ENCODE peak calls at places on chromosomes 16 and 17, in five cellular contexts. D is osteocyte; E is CD4-positive, alpha-beta T cell; W is kidney; S is KG1. P is an unnamed sample.

GRCh38 chr17:205817-206216 is 24.4 kb upstream of the DOC2B start:
- DNase-seq in D (no peak), S (no peak), W (peak), E (no peak), P (peak)

GRCh38 chr16:80347900-80348299 is 192.9 kb upstream of the DYNLRB2 start:
- DNase-seq in W (peak), S (no peak), E (no peak), D (peak), P (no peak)

GRCh38 chr17:67044016-67044772 is at the start of gene CACNG1:
- DNase-seq in W (peak), D (no peak), S (no peak), E (no peak), P (no peak)

GRCh38 chr16:28834349-28834748 is 11.6 kb downstream of the ATXN2L start:
- DNase-seq in D (no peak), W (no peak), E (no peak), S (no peak), P (no peak)

GRCh38 chr16:11796227-11797165 is 562 bp downstream of the ZC3H7A start:
- DNase-seq in D (peak), E (peak), S (no peak), W (peak), P (peak)

GRCh38 chr16:27430923-27431484 is 29.0 kb downstream of the IL21R start:
- DNase-seq in E (peak), W (no peak), S (peak), D (peak), P (peak)

GRCh38 chr17:31427684-31428083 is 36.2 kb downstream of the RAB11FIP4 start:
- DNase-seq in W (peak), E (no peak), S (no peak), D (no peak), P (peak)

GRCh38 chr17:64741924-64742670 is 80.0 kb upstream of the SMURF2 start:
- DNase-seq in S (no peak), D (no peak), W (no peak), E (no peak), P (no peak)

GRCh38 chr16:87309912-87310485 is 7.2 kb downstream of the C16orf95 start:
- DNase-seq in W (no peak), E (no peak), D (no peak), S (no peak), P (peak)

GRCh38 chr16:84665359-84665758 is 17.0 kb downstream of the KLHL36 start:
- DNase-seq in D (no peak), W (no peak), E (no peak), S (no peak), P (peak)

GRCh38 chr16:46555981-46556380 is 65.2 kb downstream of the SHCBP1 start:
- DNase-seq in D (no peak), W (no peak), E (no peak), S (no peak), P (no peak)

GRCh38 chr17:19996502-19996901 is 12.7 kb upstream of the SPECC1 start:
- DNase-seq in D (no peak), W (no peak), E (no peak), S (no peak), P (no peak)

GRCh38 chr16:79653337-79654000 is 52.9 kb upstream of the MAF start:
- DNase-seq in S (no peak), E (no peak), D (no peak), W (peak), P (no peak)

GRCh38 chr16:31256466-31256865 is 3.3 kb upstream of the ITGAM start:
- DNase-seq in E (no peak), S (no peak), W (no peak), D (no peak), P (peak)

GRCh38 chr17:60102632-60103047 is 23.9 kb upstream of the HEATR6 start:
- DNase-seq in S (no peak), E (no peak), W (no peak), D (no peak), P (peak)

GRCh38 chr16:26752166-26752565 is 314.6 kb upstream of the C16orf82 start:
- DNase-seq in D (no peak), E (no peak), S (no peak), W (no peak), P (no peak)

P was measured in spleen.